ENCODE peak calls at places on chromosomes 1 and 21, in five cellular contexts. One of them, this sample, is unnamed.

GRCh38 chr21:31873275-31873695 is 465 bp downstream of the HUNK start:
- DNase-seq in stimulated activated CD4-positive, alpha-beta T cell treated with anti-CD3 and anti-CD28 coated beads, Interleukin-2, amount 100 ng/mL, for 24 hours: no peak
- DNase-seq in EH: no peak
- DNase-seq in stimulated activated CD8-positive, alpha-beta memory T cell treated with anti-CD3 and anti-CD28 coated beads, Interleukin-4, amount 100 ng/mL, for 4 hours: no peak
- DNase-seq in caudate nucleus: no peak
- DNase-seq in this sample: no peak

GRCh38 chr1:7010534-7011200 is 225.4 kb downstream of the CAMTA1 start:
- DNase-seq in stimulated activated CD4-positive, alpha-beta T cell treated with anti-CD3 and anti-CD28 coated beads, Interleukin-2, amount 100 ng/mL, for 24 hours: no peak
- DNase-seq in EH: no peak
- DNase-seq in stimulated activated CD8-positive, alpha-beta memory T cell treated with anti-CD3 and anti-CD28 coated beads, Interleukin-4, amount 100 ng/mL, for 4 hours: no peak
- DNase-seq in caudate nucleus: no peak
- DNase-seq in this sample: no peak

GRCh38 chr1:185480545-185480944 is 163.5 kb upstream of the IVNS1ABP start:
- DNase-seq in stimulated activated CD4-positive, alpha-beta T cell treated with anti-CD3 and anti-CD28 coated beads, Interleukin-2, amount 100 ng/mL, for 24 hours: no peak
- DNase-seq in EH: peak; percentile 48
- DNase-seq in stimulated activated CD8-positive, alpha-beta memory T cell treated with anti-CD3 and anti-CD28 coated beads, Interleukin-4, amount 100 ng/mL, for 4 hours: no peak
- DNase-seq in caudate nucleus: no peak
- DNase-seq in this sample: no peak

GRCh38 chr1:241582921-241583321 is 50.7 kb downstream of the KMO start:
- DNase-seq in stimulated activated CD4-positive, alpha-beta T cell treated with anti-CD3 and anti-CD28 coated beads, Interleukin-2, amount 100 ng/mL, for 24 hours: no peak
- DNase-seq in EH: no peak
- DNase-seq in stimulated activated CD8-positive, alpha-beta memory T cell treated with anti-CD3 and anti-CD28 coated beads, Interleukin-4, amount 100 ng/mL, for 4 hours: no peak
- DNase-seq in caudate nucleus: no peak
- DNase-seq in this sample: no peak

GRCh38 chr21:46182548-46183336 is 1.5 kb downstream of the SPATC1L start:
- DNase-seq in stimulated activated CD4-positive, alpha-beta T cell treated with anti-CD3 and anti-CD28 coated beads, Interleukin-2, amount 100 ng/mL, for 24 hours: no peak
- DNase-seq in EH: peak; percentile 14
- DNase-seq in stimulated activated CD8-positive, alpha-beta memory T cell treated with anti-CD3 and anti-CD28 coated beads, Interleukin-4, amount 100 ng/mL, for 4 hours: no peak
- DNase-seq in caudate nucleus: no peak
- DNase-seq in this sample: no peak

GRCh38 chr21:45822002-45822397 is 159.6 kb upstream of the COL6A1 start:
- DNase-seq in stimulated activated CD4-positive, alpha-beta T cell treated with anti-CD3 and anti-CD28 coated beads, Interleukin-2, amount 100 ng/mL, for 24 hours: peak; percentile 5
- DNase-seq in EH: no peak
- DNase-seq in stimulated activated CD8-positive, alpha-beta memory T cell treated with anti-CD3 and anti-CD28 coated beads, Interleukin-4, amount 100 ng/mL, for 4 hours: no peak
- DNase-seq in caudate nucleus: no peak
- DNase-seq in this sample: no peak

GRCh38 chr1:182122265-182122664 is 60.8 kb upstream of the ZNF648 start:
- DNase-seq in stimulated activated CD4-positive, alpha-beta T cell treated with anti-CD3 and anti-CD28 coated beads, Interleukin-2, amount 100 ng/mL, for 24 hours: no peak
- DNase-seq in EH: peak; percentile 51
- DNase-seq in stimulated activated CD8-positive, alpha-beta memory T cell treated with anti-CD3 and anti-CD28 coated beads, Interleukin-4, amount 100 ng/mL, for 4 hours: no peak
- DNase-seq in caudate nucleus: no peak
- DNase-seq in this sample: no peak

GRCh38 chr1:41387667-41388091 is 26.4 kb downstream of the FOXO6 start:
- DNase-seq in stimulated activated CD4-positive, alpha-beta T cell treated with anti-CD3 and anti-CD28 coated beads, Interleukin-2, amount 100 ng/mL, for 24 hours: no peak
- DNase-seq in EH: peak; percentile 70
- DNase-seq in stimulated activated CD8-positive, alpha-beta memory T cell treated with anti-CD3 and anti-CD28 coated beads, Interleukin-4, amount 100 ng/mL, for 4 hours: no peak
- DNase-seq in caudate nucleus: no peak
- DNase-seq in this sample: no peak

GRCh38 chr1:1482856-1483255 is 11.3 kb downstream of the ATAD3B start:
- DNase-seq in stimulated activated CD4-positive, alpha-beta T cell treated with anti-CD3 and anti-CD28 coated beads, Interleukin-2, amount 100 ng/mL, for 24 hours: no peak
- DNase-seq in EH: no peak
- DNase-seq in stimulated activated CD8-positive, alpha-beta memory T cell treated with anti-CD3 and anti-CD28 coated beads, Interleukin-4, amount 100 ng/mL, for 4 hours: no peak
- DNase-seq in caudate nucleus: no peak
- DNase-seq in this sample: no peak

GRCh38 chr1:8870605-8871538 is 7.6 kb downstream of the ENO1 start:
- DNase-seq in stimulated activated CD4-positive, alpha-beta T cell treated with anti-CD3 and anti-CD28 coated beads, Interleukin-2, amount 100 ng/mL, for 24 hours: no peak
- DNase-seq in EH: no peak
- DNase-seq in stimulated activated CD8-positive, alpha-beta memory T cell treated with anti-CD3 and anti-CD28 coated beads, Interleukin-4, amount 100 ng/mL, for 4 hours: no peak
- DNase-seq in caudate nucleus: no peak
- DNase-seq in this sample: no peak

GRCh38 chr1:209607795-209608178 is 24.3 kb downstream of the CAMK1G start:
- DNase-seq in stimulated activated CD4-positive, alpha-beta T cell treated with anti-CD3 and anti-CD28 coated beads, Interleukin-2, amount 100 ng/mL, for 24 hours: no peak
- DNase-seq in EH: no peak
- DNase-seq in stimulated activated CD8-positive, alpha-beta memory T cell treated with anti-CD3 and anti-CD28 coated beads, Interleukin-4, amount 100 ng/mL, for 4 hours: no peak
- DNase-seq in caudate nucleus: no peak
- DNase-seq in this sample: no peak

GRCh38 chr1:167135281-167135840 is 41.5 kb downstream of the STYXL2 start:
- DNase-seq in stimulated activated CD4-positive, alpha-beta T cell treated with anti-CD3 and anti-CD28 coated beads, Interleukin-2, amount 100 ng/mL, for 24 hours: no peak
- DNase-seq in EH: no peak
- DNase-seq in stimulated activated CD8-positive, alpha-beta memory T cell treated with anti-CD3 and anti-CD28 coated beads, Interleukin-4, amount 100 ng/mL, for 4 hours: no peak
- DNase-seq in caudate nucleus: no peak
- DNase-seq in this sample: no peak

GRCh38 chr1:19452221-19452663 is 33.1 kb downstream of the CAPZB start:
- DNase-seq in stimulated activated CD4-positive, alpha-beta T cell treated with anti-CD3 and anti-CD28 coated beads, Interleukin-2, amount 100 ng/mL, for 24 hours: no peak
- DNase-seq in EH: peak; percentile 97
- DNase-seq in stimulated activated CD8-positive, alpha-beta memory T cell treated with anti-CD3 and anti-CD28 coated beads, Interleukin-4, amount 100 ng/mL, for 4 hours: no peak
- DNase-seq in caudate nucleus: no peak
- DNase-seq in this sample: no peak

GRCh38 chr21:45506241-45506817 is 35.9 kb downstream of the SLC19A1 start:
- DNase-seq in stimulated activated CD4-positive, alpha-beta T cell treated with anti-CD3 and anti-CD28 coated beads, Interleukin-2, amount 100 ng/mL, for 24 hours: no peak
- DNase-seq in EH: no peak
- DNase-seq in stimulated activated CD8-positive, alpha-beta memory T cell treated with anti-CD3 and anti-CD28 coated beads, Interleukin-4, amount 100 ng/mL, for 4 hours: no peak
- DNase-seq in caudate nucleus: no peak
- DNase-seq in this sample: no peak

This sample was measured in activated naive CD8-positive, alpha-beta T cell treated with anti-CD3 and anti-CD28 coated beads, Interleukin-2, amount 50 U/mL, for 16 hours.